ENCODE peak calls at places on chromosome 20, in six cellular contexts. J is A549, Z is HepG2, L is GM12878, R is K562, Q is upper lobe of left lung. S is an unnamed sample.

GRCh38 chr20:61623451-61623850 is 371.4 kb downstream of the CDH4 start:
- ATAC-seq in J (no peak), Z (no peak), L (no peak), R (no peak), Q (no peak), S (no peak)

GRCh38 chr20:62795023-62795761 is 1.1 kb upstream of the MRGBP start:
- ATAC-seq in J (peak; percentile 47), Z (peak; percentile 34), L (peak; percentile 38), R (peak; percentile 60), Q (no peak), S (no peak)

GRCh38 chr20:4989570-4989969 is 11.7 kb downstream of the SLC23A2 start:
- ATAC-seq in J (no peak), Z (no peak), L (peak; percentile 52), R (no peak), Q (no peak), S (no peak)

GRCh38 chr20:3706774-3707507 is 5.5 kb downstream of the SIGLEC1 start:
- ATAC-seq in J (peak; percentile 60), Z (peak; percentile 3), L (no peak), R (no peak), Q (peak; percentile 5), S (peak; percentile 30)

GRCh38 chr20:47139934-47140333 is 216.6 kb downstream of the ZMYND8 start:
- ATAC-seq in J (peak; percentile 75), Z (no peak), L (no peak), R (no peak), Q (peak; percentile 43), S (no peak)

GRCh38 chr20:49693435-49694171 is 20.1 kb downstream of the B4GALT5 start:
- ATAC-seq in J (peak; percentile 9), Z (no peak), L (peak; percentile 9), R (no peak), Q (no peak), S (no peak)

GRCh38 chr20:29296256-29297230 is 1960.9 kb upstream of the DEFB115 start:
- ATAC-seq in J (no peak), Z (no peak), L (no peak), R (no peak), Q (peak; percentile 54), S (no peak)

GRCh38 chr20:5580940-5581708 is 169.1 kb upstream of the SHLD1 start:
- ATAC-seq in J (peak; percentile 12), Z (no peak), L (no peak), R (no peak), Q (no peak), S (no peak)

GRCh38 chr20:2276015-2276414 is 19.8 kb upstream of the TGM3 start:
- ATAC-seq in J (peak; percentile 62), Z (peak; percentile 92), L (no peak), R (no peak), Q (no peak), S (no peak)

GRCh38 chr20:16608265-16608636 is 35.0 kb upstream of the KIF16B start:
- ATAC-seq in J (no peak), Z (no peak), L (no peak), R (no peak), Q (no peak), S (no peak)

GRCh38 chr20:48273843-48274242 is 488.6 kb upstream of the SULF2 start:
- ATAC-seq in J (no peak), Z (no peak), L (no peak), R (no peak), Q (no peak), S (no peak)

GRCh38 chr20:48275737-48276342 is 490.6 kb upstream of the SULF2 start:
- ATAC-seq in J (no peak), Z (no peak), L (no peak), R (no peak), Q (no peak), S (no peak)

GRCh38 chr20:48278961-48279481 is 493.7 kb upstream of the SULF2 start:
- ATAC-seq in J (no peak), Z (no peak), L (no peak), R (no peak), Q (no peak), S (no peak)

GRCh38 chr20:48275325-48275724 is 490.0 kb upstream of the SULF2 start:
- ATAC-seq in J (no peak), Z (no peak), L (peak; percentile 81), R (no peak), Q (no peak), S (no peak)
- TF ChIP-seq EP300 in J (no peak), Z (no peak), L (peak; percentile 27), R (no peak), Q (no peak), S (no peak)

DNA sequence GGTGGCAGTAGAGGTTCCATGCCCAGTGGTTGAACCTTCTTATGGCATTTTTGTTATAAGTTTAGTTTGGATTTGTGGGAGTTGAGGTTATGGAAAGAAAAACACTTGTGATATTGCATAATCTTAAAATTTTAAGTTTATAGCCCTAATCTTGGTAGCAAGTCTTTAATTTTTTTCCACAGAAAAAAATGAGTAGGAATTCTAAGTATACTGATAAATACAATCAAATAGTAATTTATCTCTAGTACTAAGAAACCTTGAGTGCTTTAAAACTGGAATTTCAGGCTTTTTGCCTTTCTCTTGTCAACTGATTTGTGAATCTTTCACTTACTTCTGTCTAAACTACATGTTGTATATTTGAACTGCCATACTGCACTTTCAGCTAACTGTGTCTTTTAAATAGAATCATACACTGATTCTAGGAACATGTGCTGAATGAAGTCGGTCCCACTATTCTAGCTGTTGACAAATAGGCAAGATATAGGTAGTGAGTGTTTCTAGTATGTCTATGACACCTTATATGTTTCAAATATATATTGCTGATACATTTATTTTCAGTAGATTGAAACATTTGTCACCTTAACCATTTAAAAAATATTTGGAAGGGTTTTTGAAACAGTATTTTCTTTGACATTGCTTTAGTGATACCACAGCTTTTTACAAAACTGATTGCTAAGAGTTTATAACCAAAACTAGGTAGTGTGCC is 2.4 kb downstream of the PARD6B start:
- ATAC-seq in J (no peak), Z (no peak), L (no peak), R (no peak), Q (no peak), S (no peak)
- H3K4me3 ChIP-seq in J (peak overlapping the region; percentile 90), Z (peak overlapping the region; percentile 96), L (no peak overlapping the region), R (peak overlapping the region; percentile 89), Q (peak overlapping the region; percentile 90), S (no peak overlapping the region)

GRCh38 chr20:63978319-63979220 is 872 bp downstream of the SAMD10 start:
- ATAC-seq in J (no peak), Z (peak; percentile 49), L (peak; percentile 52), R (peak; percentile 65), Q (peak; percentile 23), S (peak; percentile 34)
- TF ChIP-seq POLR2A in J (no peak), Z (no peak), L (peak; percentile 74), R (peak; percentile 63), Q (peak; percentile 53), S (no peak)

GRCh38 chr20:44223721-44224120 is 13.2 kb upstream of the OSER1 start:
- ATAC-seq in J (no peak), Z (no peak), L (no peak), R (no peak), Q (no peak), S (no peak)
- TF ChIP-seq EP300 in J (no peak), Z (no peak), L (no peak), R (no peak), Q (no peak), S (no peak)

GRCh38 chr20:6689339-6689973 is 78.0 kb upstream of the BMP2 start:
- ATAC-seq in J (no peak), Z (no peak), L (no peak), R (no peak), Q (no peak), S (no peak)

GRCh38 chr20:6692566-6693168 is 74.8 kb upstream of the BMP2 start:
- ATAC-seq in J (no peak), Z (peak; percentile 78), L (peak; percentile 91), R (no peak), Q (no peak), S (no peak)

GRCh38 chr20:6693178-6693807 is 74.2 kb upstream of the BMP2 start:
- ATAC-seq in J (no peak), Z (no peak), L (peak; percentile 9), R (no peak), Q (no peak), S (no peak)

GRCh38 chr20:6696001-6696400 is 71.5 kb upstream of the BMP2 start:
- ATAC-seq in J (no peak), Z (no peak), L (no peak), R (no peak), Q (no peak), S (no peak)

DNA sequence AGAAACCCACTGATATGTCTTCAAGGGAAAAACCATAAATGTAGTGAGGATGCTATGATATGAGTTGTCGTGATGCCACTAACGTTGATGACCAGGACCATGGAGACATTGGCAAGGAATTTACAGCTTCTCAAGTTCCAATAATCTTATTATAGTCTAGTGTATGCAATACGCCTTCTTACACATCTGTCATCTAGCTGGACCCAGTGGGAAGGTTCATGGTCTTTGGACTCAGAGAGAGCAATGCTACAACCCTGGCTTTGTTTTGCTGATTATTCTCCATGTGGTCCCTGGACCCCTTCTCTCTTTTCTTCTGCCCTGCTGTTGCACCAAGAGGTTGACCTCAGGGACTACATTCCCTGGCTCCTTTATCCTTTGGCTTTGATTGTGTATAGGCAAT is 75.9 kb upstream of the BMP2 start:
- ATAC-seq in J (no peak), Z (peak; percentile 11), L (no peak), R (no peak), Q (no peak), S (no peak)
- H3K4me3 ChIP-seq in J (no peak overlapping the region), Z (no peak overlapping the region), L (no peak overlapping the region), R (no peak overlapping the region), Q (no peak overlapping the region), S (no peak overlapping the region)

GRCh38 chr20:653590-654426 is 808 bp upstream of the SRXN1 start:
- ATAC-seq in J (no peak), Z (peak; percentile 38), L (no peak), R (no peak), Q (no peak), S (no peak)

GRCh38 chr20:651713-652610 is 1.0 kb downstream of the SRXN1 start:
- ATAC-seq in J (peak; percentile 40), Z (peak; percentile 14), L (peak; percentile 43), R (peak; percentile 36), Q (no peak), S (no peak)

GRCh38 chr20:654427-654770 is 1.4 kb upstream of the SRXN1 start:
- ATAC-seq in J (no peak), Z (no peak), L (no peak), R (no peak), Q (no peak), S (no peak)

GRCh38 chr20:652611-653109 is 340 bp downstream of the SRXN1 start:
- ATAC-seq in J (peak; percentile 14), Z (no peak), L (no peak), R (peak; percentile 2), Q (no peak), S (peak; percentile 23)

GRCh38 chr20:653110-653589 is at the start of gene SRXN1:
- ATAC-seq in J (peak; percentile 86), Z (peak; percentile 87), L (peak; percentile 95), R (peak; percentile 93), Q (peak; percentile 90), S (peak; percentile 97)
- TF ChIP-seq POLR2A in J (peak; percentile 93), Z (peak; percentile 62), L (peak; percentile 82), R (no peak), Q (peak; percentile 78), S (peak; percentile 70)

DNA sequence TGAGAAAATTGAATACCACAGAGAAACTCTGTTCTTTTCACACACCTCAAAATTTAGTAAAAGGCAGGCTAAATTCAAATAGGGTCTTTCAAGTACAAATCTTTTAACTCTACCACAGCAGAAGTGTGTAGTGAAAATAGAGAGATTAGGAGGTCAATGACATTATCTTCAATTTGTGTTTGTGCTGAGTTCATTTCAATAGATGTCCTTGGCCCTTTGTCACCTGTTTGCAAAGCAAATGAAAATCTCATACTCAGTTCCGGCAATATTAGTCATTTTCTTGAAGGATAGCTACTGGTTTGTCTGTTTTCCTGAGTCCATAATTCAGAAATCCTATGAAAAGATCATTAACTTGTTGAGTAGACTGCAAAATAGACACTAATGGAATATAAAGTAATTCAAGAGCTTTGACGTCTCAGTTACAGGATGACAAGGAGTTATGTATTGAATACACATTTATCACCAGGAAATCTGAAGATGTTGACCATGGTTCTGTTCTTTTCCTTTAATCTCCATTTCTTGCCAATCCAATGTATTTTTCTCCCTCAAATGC is 821.1 kb upstream of the FLRT3 start:
- ATAC-seq in J (no peak), Z (peak; percentile 71), L (no peak), R (no peak), Q (no peak), S (no peak)
- TF ChIP-seq EP300 in J (no peak), Z (peak; percentile 60), L (no peak), R (no peak), Q (no peak), S (no peak)

S was measured in gastroesophageal sphincter.